ENCODE peak calls at places on chromosomes 12 and 14, in nine cellular contexts. E is adipocyte, H is heart left ventricle, A is breast epithelium, N is mucosa of descending colon, T is tibial artery, O is aorta, Q is NT2/D1, J is lower lobe of right lung. F is an unnamed sample. For H3K4me1, the result is how much of the 10 kb centered on the place peaks cover.

GRCh38 chr14:21915814-21916213 is 242.2 kb upstream of the OR4E1 start:
- DNase-seq in E (no peak), H (no peak), A (no peak), N (no peak), T (no peak), O (no peak), Q (no peak), J (no peak), F (no peak)

GRCh38 chr14:75978249-75978731 is 3.5 kb downstream of the TGFB3 start:
- DNase-seq in E (no peak), H (no peak), A (peak), N (peak), T (no peak), O (no peak), Q (no peak), J (no peak), F (no peak)

GRCh38 chr14:90577661-90578282 is 180.9 kb downstream of the CALM1 start:
- DNase-seq in E (no peak), H (peak), A (no peak), N (no peak), T (no peak), O (peak), Q (no peak), J (no peak), F (no peak)

GRCh38 chr14:67280506-67280905 is 39.3 kb downstream of the PALS1 start:
- DNase-seq in E (no peak), H (no peak), A (no peak), N (no peak), T (no peak), O (no peak), Q (no peak), J (no peak), F (no peak)

GRCh38 chr14:37973031-37973908 is 234.4 kb upstream of the SSTR1 start:
- DNase-seq in E (no peak), H (no peak), A (no peak), N (no peak), T (no peak), O (no peak), Q (no peak), J (no peak), F (no peak)

GRCh38 chr12:104213952-104214351 is 1.6 kb upstream of the TXNRD1 start:
- DNase-seq in E (peak), H (no peak), A (no peak), N (no peak), T (no peak), O (no peak), Q (no peak), J (no peak), F (no peak)

GRCh38 chr14:105196228-105196960 is 15.3 kb upstream of the NUDT14 start:
- DNase-seq in E (no peak), H (peak), A (no peak), N (no peak), T (no peak), O (no peak), Q (no peak), J (peak), F (no peak)

GRCh38 chr12:116361404-116362223 is 84.1 kb upstream of the MED13L start:
- DNase-seq in E (no peak), H (no peak), A (no peak), N (peak), T (no peak), O (no peak), Q (no peak), J (no peak), F (no peak)

GRCh38 chr14:68947802-68948201 is 31.3 kb downstream of the ACTN1 start:
- DNase-seq in E (peak), H (peak), A (no peak), N (peak), T (peak), O (peak), Q (no peak), J (no peak), F (no peak)

GRCh38 chr14:59964251-59965007 is 44.5 kb downstream of the LRRC9 start:
- DNase-seq in E (peak), H (no peak), A (no peak), N (no peak), T (no peak), O (no peak), Q (no peak), J (no peak), F (no peak)

GRCh38 chr14:91354979-91355685 is 62.5 kb downstream of the CCDC88C start:
- DNase-seq in E (no peak), H (no peak), A (no peak), N (no peak), T (no peak), O (no peak), Q (no peak), J (peak), F (no peak)

GRCh38 chr12:34603382-34604035 is 581.2 kb downstream of the ALG10 start:
- DNase-seq in E (no peak), H (no peak), A (no peak), N (peak), T (no peak), O (no peak), Q (no peak), J (no peak), F (peak)

GRCh38 chr14:104436047-104436531 is 143.5 kb upstream of the C14orf180 start:
- DNase-seq in E (peak), H (peak), A (peak), N (peak), T (peak), O (peak), Q (no peak), J (peak), F (peak)

GRCh38 chr14:49106721-49107689 is 479.2 kb downstream of the RPS29 start:
- DNase-seq in E (no peak), H (no peak), A (no peak), N (no peak), T (no peak), O (no peak), Q (no peak), J (no peak), F (no peak)

GRCh38 chr12:107377596-107378385 is 284.4 kb upstream of the CRY1 start:
- DNase-seq in E (no peak), H (no peak), A (no peak), N (no peak), T (no peak), O (no peak), Q (no peak), J (no peak), F (no peak)

GRCh38 chr12:66107451-66107915 is 23.1 kb downstream of the LLPH start:
- DNase-seq in E (peak), H (peak), A (no peak), N (no peak), T (peak), O (no peak), Q (peak), J (no peak), F (no peak)

GRCh38 chr14:67744057-67744456 is 42.4 kb downstream of the RDH12 start:
- DNase-seq in E (no peak), H (no peak), A (no peak), N (no peak), T (no peak), O (no peak), Q (no peak), J (no peak), F (no peak)

GRCh38 chr14:24903337-24903736 is 146.6 kb downstream of the STXBP6 start:
- DNase-seq in E (peak), H (no peak), A (no peak), N (no peak), T (no peak), O (no peak), Q (no peak), J (no peak), F (no peak)

GRCh38 chr12:121214171-121214777 is 4.3 kb downstream of the P2RX4 start:
- DNase-seq in E (peak), H (no peak), A (no peak), N (no peak), T (no peak), O (no peak), Q (no peak), J (no peak), F (no peak)

GRCh38 chr12:105843989-105844768 is 294.6 kb downstream of the NUAK1 start:
- DNase-seq in E (peak), H (no peak), A (no peak), N (no peak), T (no peak), O (no peak), Q (no peak), J (no peak), F (peak)

GRCh38 chr12:28800129-28800528 is 348.9 kb upstream of the FAR2 start:
- DNase-seq in E (no peak), H (no peak), A (no peak), N (no peak), T (no peak), O (no peak), Q (no peak), J (no peak), F (no peak)

GRCh38 chr12:104805186-104805585 is 152.9 kb downstream of the SLC41A2 start:
- DNase-seq in E (peak), H (no peak), A (no peak), N (no peak), T (no peak), O (no peak), Q (no peak), J (no peak), F (no peak)

GRCh38 chr14:96616168-96616681 is 114.0 kb downstream of the PAPOLA start:
- DNase-seq in E (no peak), H (no peak), A (no peak), N (no peak), T (no peak), O (no peak), Q (no peak), J (no peak), F (no peak)

GRCh38 chr12:26704214-26704613 is 128.8 kb downstream of the ITPR2 start:
- DNase-seq in E (no peak), H (no peak), A (no peak), N (no peak), T (no peak), O (no peak), Q (no peak), J (no peak), F (no peak)
- H3K4me1 ChIP-seq in E (under half), H (under half), A (under half), N (under half), T (under half), O (under half), Q (under half), J (under half), F (under half)

GRCh38 chr12:52156310-52156709 is 35.5 kb downstream of the KRT80 start:
- DNase-seq in E (no peak), H (no peak), A (no peak), N (no peak), T (no peak), O (no peak), Q (no peak), J (no peak), F (no peak)
- H3K4me1 ChIP-seq in E (under half), H (under half), A (under half), N (under half), T (under half), O (under half), Q (under half), J (under half), F (under half)

GRCh38 chr12:68613209-68613904 is 2.7 kb downstream of the RAP1B start:
- DNase-seq in E (no peak), H (no peak), A (no peak), N (no peak), T (no peak), O (no peak), Q (no peak), J (no peak), F (no peak)
- H3K4me1 ChIP-seq in E (under half), H (under half), A (under half), N (half or more), T (under half), O (under half), Q (under half), J (half or more), F (half or more)

DNA sequence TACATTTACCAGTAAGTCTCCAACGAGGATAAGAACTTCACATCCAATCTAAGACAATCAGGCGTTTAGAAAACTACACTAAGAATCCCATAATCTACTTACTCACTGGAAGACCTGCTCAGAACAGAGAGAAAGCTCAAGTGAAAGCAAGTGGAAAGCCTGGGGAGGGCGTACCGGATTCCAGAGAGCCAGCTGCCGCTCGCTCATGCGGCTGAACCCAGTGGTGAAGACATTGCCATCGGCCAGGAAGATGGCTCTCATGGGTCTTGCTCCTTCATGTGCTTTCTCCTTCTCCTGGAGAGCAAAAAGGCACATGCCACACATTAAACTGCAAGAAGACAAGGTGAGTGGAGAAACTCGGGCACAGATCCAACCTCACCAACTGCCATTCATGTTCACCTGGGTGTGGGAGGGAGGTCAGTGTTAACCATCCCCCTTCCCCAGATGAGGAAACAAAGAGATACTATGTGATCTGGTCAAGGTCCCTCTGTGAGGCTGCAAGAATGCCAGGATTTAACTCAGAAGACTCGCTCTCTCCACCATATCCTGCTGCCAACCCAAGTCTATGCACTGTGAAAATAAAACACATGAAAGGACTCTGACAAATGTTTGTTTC is 23.5 kb upstream of the SELPLG start:
- DNase-seq in E (no peak), H (no peak), A (no peak), N (peak), T (no peak), O (no peak), Q (no peak), J (no peak), F (no peak)
- H3K4me1 ChIP-seq in E (under half), H (under half), A (under half), N (under half), T (under half), O (under half), Q (under half), J (under half), F (under half)